ENCODE peak calls at places on chromosomes 12 and 14, in nine cellular contexts. One of them, this sample, is unnamed.

GRCh38 chr12:52643233-52644077 is 8.6 kb downstream of the KRT2 start:
- DNase-seq in activated naive CD4-positive, alpha-beta T cell treated with anti-CD3 and anti-CD28 coated beads for 36 hours: no peak
- DNase-seq in activated CD8-positive, alpha-beta memory T cell treated with anti-CD3 and anti-CD28 coated beads for 4 hours: no peak
- DNase-seq in HT-29: no peak
- DNase-seq in HEK293T: no peak
- DNase-seq in tibial nerve: no peak
- DNase-seq in activated T-helper 1 cell treated with anti-CD3 and anti-CD28 coated beads, Interleukin-12 subunit alpha, Interleukin-12 subunit beta, Interleukin-2, Interleukin-4 antibody, amounts not matched to agents 30 ng/mL and 10 ng/mL and 1 ng/mL, durations not matched to agents 14 hours and 24 hours and 36 hours: no peak
- DNase-seq in stimulated activated CD8-positive, alpha-beta memory T cell treated with anti-CD3 and anti-CD28 coated beads, Interleukin-4, amount 100 ng/mL, for 24 hours: no peak
- DNase-seq in pancreas: no peak
- DNase-seq in this sample: no peak

GRCh38 chr14:71692496-71692895 is 239.7 kb upstream of the RGS6 start:
- DNase-seq in activated naive CD4-positive, alpha-beta T cell treated with anti-CD3 and anti-CD28 coated beads for 36 hours: no peak
- DNase-seq in activated CD8-positive, alpha-beta memory T cell treated with anti-CD3 and anti-CD28 coated beads for 4 hours: no peak
- DNase-seq in HT-29: no peak
- DNase-seq in HEK293T: no peak
- DNase-seq in tibial nerve: no peak
- DNase-seq in activated T-helper 1 cell treated with anti-CD3 and anti-CD28 coated beads, Interleukin-12 subunit alpha, Interleukin-12 subunit beta, Interleukin-2, Interleukin-4 antibody, amounts not matched to agents 30 ng/mL and 10 ng/mL and 1 ng/mL, durations not matched to agents 14 hours and 24 hours and 36 hours: no peak
- DNase-seq in stimulated activated CD8-positive, alpha-beta memory T cell treated with anti-CD3 and anti-CD28 coated beads, Interleukin-4, amount 100 ng/mL, for 24 hours: no peak
- DNase-seq in pancreas: no peak
- DNase-seq in this sample: peak

GRCh38 chr14:26598672-26599131 is 869 bp upstream of the NOVA1 start:
- DNase-seq in activated naive CD4-positive, alpha-beta T cell treated with anti-CD3 and anti-CD28 coated beads for 36 hours: no peak
- DNase-seq in activated CD8-positive, alpha-beta memory T cell treated with anti-CD3 and anti-CD28 coated beads for 4 hours: no peak
- DNase-seq in HT-29: no peak
- DNase-seq in HEK293T: peak
- DNase-seq in tibial nerve: no peak
- DNase-seq in activated T-helper 1 cell treated with anti-CD3 and anti-CD28 coated beads, Interleukin-12 subunit alpha, Interleukin-12 subunit beta, Interleukin-2, Interleukin-4 antibody, amounts not matched to agents 30 ng/mL and 10 ng/mL and 1 ng/mL, durations not matched to agents 14 hours and 24 hours and 36 hours: no peak
- DNase-seq in stimulated activated CD8-positive, alpha-beta memory T cell treated with anti-CD3 and anti-CD28 coated beads, Interleukin-4, amount 100 ng/mL, for 24 hours: no peak
- DNase-seq in pancreas: no peak
- DNase-seq in this sample: no peak

GRCh38 chr12:113097716-113098427 is 37.7 kb downstream of the RASAL1 start:
- DNase-seq in activated naive CD4-positive, alpha-beta T cell treated with anti-CD3 and anti-CD28 coated beads for 36 hours: no peak
- DNase-seq in activated CD8-positive, alpha-beta memory T cell treated with anti-CD3 and anti-CD28 coated beads for 4 hours: no peak
- DNase-seq in HT-29: no peak
- DNase-seq in HEK293T: no peak
- DNase-seq in tibial nerve: peak
- DNase-seq in activated T-helper 1 cell treated with anti-CD3 and anti-CD28 coated beads, Interleukin-12 subunit alpha, Interleukin-12 subunit beta, Interleukin-2, Interleukin-4 antibody, amounts not matched to agents 30 ng/mL and 10 ng/mL and 1 ng/mL, durations not matched to agents 14 hours and 24 hours and 36 hours: no peak
- DNase-seq in stimulated activated CD8-positive, alpha-beta memory T cell treated with anti-CD3 and anti-CD28 coated beads, Interleukin-4, amount 100 ng/mL, for 24 hours: no peak
- DNase-seq in pancreas: peak
- DNase-seq in this sample: peak

GRCh38 chr14:67622675-67623074 is 3.0 kb downstream of the ARG2 start:
- DNase-seq in activated naive CD4-positive, alpha-beta T cell treated with anti-CD3 and anti-CD28 coated beads for 36 hours: peak
- DNase-seq in activated CD8-positive, alpha-beta memory T cell treated with anti-CD3 and anti-CD28 coated beads for 4 hours: no peak
- DNase-seq in HT-29: no peak
- DNase-seq in HEK293T: peak
- DNase-seq in tibial nerve: no peak
- DNase-seq in activated T-helper 1 cell treated with anti-CD3 and anti-CD28 coated beads, Interleukin-12 subunit alpha, Interleukin-12 subunit beta, Interleukin-2, Interleukin-4 antibody, amounts not matched to agents 30 ng/mL and 10 ng/mL and 1 ng/mL, durations not matched to agents 14 hours and 24 hours and 36 hours: no peak
- DNase-seq in stimulated activated CD8-positive, alpha-beta memory T cell treated with anti-CD3 and anti-CD28 coated beads, Interleukin-4, amount 100 ng/mL, for 24 hours: no peak
- DNase-seq in pancreas: no peak
- DNase-seq in this sample: peak

GRCh38 chr14:76918751-76919421 is 92.7 kb downstream of the LRRC74A start:
- DNase-seq in activated naive CD4-positive, alpha-beta T cell treated with anti-CD3 and anti-CD28 coated beads for 36 hours: peak
- DNase-seq in activated CD8-positive, alpha-beta memory T cell treated with anti-CD3 and anti-CD28 coated beads for 4 hours: no peak
- DNase-seq in HT-29: peak
- DNase-seq in HEK293T: peak
- DNase-seq in tibial nerve: peak
- DNase-seq in activated T-helper 1 cell treated with anti-CD3 and anti-CD28 coated beads, Interleukin-12 subunit alpha, Interleukin-12 subunit beta, Interleukin-2, Interleukin-4 antibody, amounts not matched to agents 30 ng/mL and 10 ng/mL and 1 ng/mL, durations not matched to agents 14 hours and 24 hours and 36 hours: no peak
- DNase-seq in stimulated activated CD8-positive, alpha-beta memory T cell treated with anti-CD3 and anti-CD28 coated beads, Interleukin-4, amount 100 ng/mL, for 24 hours: no peak
- DNase-seq in pancreas: peak
- DNase-seq in this sample: peak

GRCh38 chr12:93793007-93793406 is 115.8 kb downstream of the CRADD start:
- DNase-seq in activated naive CD4-positive, alpha-beta T cell treated with anti-CD3 and anti-CD28 coated beads for 36 hours: no peak
- DNase-seq in activated CD8-positive, alpha-beta memory T cell treated with anti-CD3 and anti-CD28 coated beads for 4 hours: no peak
- DNase-seq in HT-29: no peak
- DNase-seq in HEK293T: no peak
- DNase-seq in tibial nerve: no peak
- DNase-seq in activated T-helper 1 cell treated with anti-CD3 and anti-CD28 coated beads, Interleukin-12 subunit alpha, Interleukin-12 subunit beta, Interleukin-2, Interleukin-4 antibody, amounts not matched to agents 30 ng/mL and 10 ng/mL and 1 ng/mL, durations not matched to agents 14 hours and 24 hours and 36 hours: no peak
- DNase-seq in stimulated activated CD8-positive, alpha-beta memory T cell treated with anti-CD3 and anti-CD28 coated beads, Interleukin-4, amount 100 ng/mL, for 24 hours: no peak
- DNase-seq in pancreas: no peak
- DNase-seq in this sample: no peak

GRCh38 chr14:90518075-90518940 is 121.5 kb downstream of the CALM1 start:
- DNase-seq in activated naive CD4-positive, alpha-beta T cell treated with anti-CD3 and anti-CD28 coated beads for 36 hours: no peak
- DNase-seq in activated CD8-positive, alpha-beta memory T cell treated with anti-CD3 and anti-CD28 coated beads for 4 hours: no peak
- DNase-seq in HT-29: no peak
- DNase-seq in HEK293T: no peak
- DNase-seq in tibial nerve: no peak
- DNase-seq in activated T-helper 1 cell treated with anti-CD3 and anti-CD28 coated beads, Interleukin-12 subunit alpha, Interleukin-12 subunit beta, Interleukin-2, Interleukin-4 antibody, amounts not matched to agents 30 ng/mL and 10 ng/mL and 1 ng/mL, durations not matched to agents 14 hours and 24 hours and 36 hours: no peak
- DNase-seq in stimulated activated CD8-positive, alpha-beta memory T cell treated with anti-CD3 and anti-CD28 coated beads, Interleukin-4, amount 100 ng/mL, for 24 hours: no peak
- DNase-seq in pancreas: no peak
- DNase-seq in this sample: no peak

GRCh38 chr12:92784795-92785562 is 82.2 kb downstream of the PLEKHG7 start:
- DNase-seq in activated naive CD4-positive, alpha-beta T cell treated with anti-CD3 and anti-CD28 coated beads for 36 hours: peak
- DNase-seq in activated CD8-positive, alpha-beta memory T cell treated with anti-CD3 and anti-CD28 coated beads for 4 hours: no peak
- DNase-seq in HT-29: peak
- DNase-seq in HEK293T: peak
- DNase-seq in tibial nerve: no peak
- DNase-seq in activated T-helper 1 cell treated with anti-CD3 and anti-CD28 coated beads, Interleukin-12 subunit alpha, Interleukin-12 subunit beta, Interleukin-2, Interleukin-4 antibody, amounts not matched to agents 30 ng/mL and 10 ng/mL and 1 ng/mL, durations not matched to agents 14 hours and 24 hours and 36 hours: peak
- DNase-seq in stimulated activated CD8-positive, alpha-beta memory T cell treated with anti-CD3 and anti-CD28 coated beads, Interleukin-4, amount 100 ng/mL, for 24 hours: no peak
- DNase-seq in pancreas: peak
- DNase-seq in this sample: peak

GRCh38 chr12:4440187-4440941 is 5.3 kb downstream of the FGF6 start:
- DNase-seq in activated naive CD4-positive, alpha-beta T cell treated with anti-CD3 and anti-CD28 coated beads for 36 hours: no peak
- DNase-seq in activated CD8-positive, alpha-beta memory T cell treated with anti-CD3 and anti-CD28 coated beads for 4 hours: no peak
- DNase-seq in HT-29: no peak
- DNase-seq in HEK293T: no peak
- DNase-seq in tibial nerve: no peak
- DNase-seq in activated T-helper 1 cell treated with anti-CD3 and anti-CD28 coated beads, Interleukin-12 subunit alpha, Interleukin-12 subunit beta, Interleukin-2, Interleukin-4 antibody, amounts not matched to agents 30 ng/mL and 10 ng/mL and 1 ng/mL, durations not matched to agents 14 hours and 24 hours and 36 hours: no peak
- DNase-seq in stimulated activated CD8-positive, alpha-beta memory T cell treated with anti-CD3 and anti-CD28 coated beads, Interleukin-4, amount 100 ng/mL, for 24 hours: no peak
- DNase-seq in pancreas: no peak
- DNase-seq in this sample: no peak

GRCh38 chr14:93954900-93955891 is 21.2 kb downstream of the ASB2 start:
- DNase-seq in activated naive CD4-positive, alpha-beta T cell treated with anti-CD3 and anti-CD28 coated beads for 36 hours: peak
- DNase-seq in activated CD8-positive, alpha-beta memory T cell treated with anti-CD3 and anti-CD28 coated beads for 4 hours: peak
- DNase-seq in HT-29: no peak
- DNase-seq in HEK293T: no peak
- DNase-seq in tibial nerve: no peak
- DNase-seq in activated T-helper 1 cell treated with anti-CD3 and anti-CD28 coated beads, Interleukin-12 subunit alpha, Interleukin-12 subunit beta, Interleukin-2, Interleukin-4 antibody, amounts not matched to agents 30 ng/mL and 10 ng/mL and 1 ng/mL, durations not matched to agents 14 hours and 24 hours and 36 hours: no peak
- DNase-seq in stimulated activated CD8-positive, alpha-beta memory T cell treated with anti-CD3 and anti-CD28 coated beads, Interleukin-4, amount 100 ng/mL, for 24 hours: no peak
- DNase-seq in pancreas: no peak
- DNase-seq in this sample: no peak

GRCh38 chr12:29070309-29070708 is 78.8 kb upstream of the FAR2 start:
- DNase-seq in activated naive CD4-positive, alpha-beta T cell treated with anti-CD3 and anti-CD28 coated beads for 36 hours: no peak
- DNase-seq in activated CD8-positive, alpha-beta memory T cell treated with anti-CD3 and anti-CD28 coated beads for 4 hours: no peak
- DNase-seq in HT-29: no peak
- DNase-seq in HEK293T: no peak
- DNase-seq in tibial nerve: no peak
- DNase-seq in activated T-helper 1 cell treated with anti-CD3 and anti-CD28 coated beads, Interleukin-12 subunit alpha, Interleukin-12 subunit beta, Interleukin-2, Interleukin-4 antibody, amounts not matched to agents 30 ng/mL and 10 ng/mL and 1 ng/mL, durations not matched to agents 14 hours and 24 hours and 36 hours: no peak
- DNase-seq in stimulated activated CD8-positive, alpha-beta memory T cell treated with anti-CD3 and anti-CD28 coated beads, Interleukin-4, amount 100 ng/mL, for 24 hours: no peak
- DNase-seq in pancreas: no peak
- DNase-seq in this sample: no peak

GRCh38 chr12:123931686-123932321 is 40.8 kb downstream of the CCDC92 start:
- DNase-seq in activated naive CD4-positive, alpha-beta T cell treated with anti-CD3 and anti-CD28 coated beads for 36 hours: peak
- DNase-seq in activated CD8-positive, alpha-beta memory T cell treated with anti-CD3 and anti-CD28 coated beads for 4 hours: peak
- DNase-seq in HT-29: no peak
- DNase-seq in HEK293T: no peak
- DNase-seq in tibial nerve: no peak
- DNase-seq in activated T-helper 1 cell treated with anti-CD3 and anti-CD28 coated beads, Interleukin-12 subunit alpha, Interleukin-12 subunit beta, Interleukin-2, Interleukin-4 antibody, amounts not matched to agents 30 ng/mL and 10 ng/mL and 1 ng/mL, durations not matched to agents 14 hours and 24 hours and 36 hours: no peak
- DNase-seq in stimulated activated CD8-positive, alpha-beta memory T cell treated with anti-CD3 and anti-CD28 coated beads, Interleukin-4, amount 100 ng/mL, for 24 hours: no peak
- DNase-seq in pancreas: no peak
- DNase-seq in this sample: no peak

GRCh38 chr12:109744991-109745942 is 31.6 kb downstream of the FAM222A start:
- DNase-seq in activated naive CD4-positive, alpha-beta T cell treated with anti-CD3 and anti-CD28 coated beads for 36 hours: no peak
- DNase-seq in activated CD8-positive, alpha-beta memory T cell treated with anti-CD3 and anti-CD28 coated beads for 4 hours: no peak
- DNase-seq in HT-29: no peak
- DNase-seq in HEK293T: no peak
- DNase-seq in tibial nerve: no peak
- DNase-seq in activated T-helper 1 cell treated with anti-CD3 and anti-CD28 coated beads, Interleukin-12 subunit alpha, Interleukin-12 subunit beta, Interleukin-2, Interleukin-4 antibody, amounts not matched to agents 30 ng/mL and 10 ng/mL and 1 ng/mL, durations not matched to agents 14 hours and 24 hours and 36 hours: no peak
- DNase-seq in stimulated activated CD8-positive, alpha-beta memory T cell treated with anti-CD3 and anti-CD28 coated beads, Interleukin-4, amount 100 ng/mL, for 24 hours: no peak
- DNase-seq in pancreas: peak
- DNase-seq in this sample: no peak

GRCh38 chr12:46376579-46376978 is 4.0 kb upstream of the SLC38A2 start:
- DNase-seq in activated naive CD4-positive, alpha-beta T cell treated with anti-CD3 and anti-CD28 coated beads for 36 hours: no peak
- DNase-seq in activated CD8-positive, alpha-beta memory T cell treated with anti-CD3 and anti-CD28 coated beads for 4 hours: no peak
- DNase-seq in HT-29: no peak
- DNase-seq in HEK293T: no peak
- DNase-seq in tibial nerve: no peak
- DNase-seq in activated T-helper 1 cell treated with anti-CD3 and anti-CD28 coated beads, Interleukin-12 subunit alpha, Interleukin-12 subunit beta, Interleukin-2, Interleukin-4 antibody, amounts not matched to agents 30 ng/mL and 10 ng/mL and 1 ng/mL, durations not matched to agents 14 hours and 24 hours and 36 hours: no peak
- DNase-seq in stimulated activated CD8-positive, alpha-beta memory T cell treated with anti-CD3 and anti-CD28 coated beads, Interleukin-4, amount 100 ng/mL, for 24 hours: no peak
- DNase-seq in pancreas: no peak
- DNase-seq in this sample: no peak

GRCh38 chr14:95248422-95248821 is 71.3 kb downstream of the CLMN start:
- DNase-seq in activated naive CD4-positive, alpha-beta T cell treated with anti-CD3 and anti-CD28 coated beads for 36 hours: no peak
- DNase-seq in activated CD8-positive, alpha-beta memory T cell treated with anti-CD3 and anti-CD28 coated beads for 4 hours: no peak
- DNase-seq in HT-29: no peak
- DNase-seq in HEK293T: no peak
- DNase-seq in tibial nerve: no peak
- DNase-seq in activated T-helper 1 cell treated with anti-CD3 and anti-CD28 coated beads, Interleukin-12 subunit alpha, Interleukin-12 subunit beta, Interleukin-2, Interleukin-4 antibody, amounts not matched to agents 30 ng/mL and 10 ng/mL and 1 ng/mL, durations not matched to agents 14 hours and 24 hours and 36 hours: no peak
- DNase-seq in stimulated activated CD8-positive, alpha-beta memory T cell treated with anti-CD3 and anti-CD28 coated beads, Interleukin-4, amount 100 ng/mL, for 24 hours: no peak
- DNase-seq in pancreas: no peak
- DNase-seq in this sample: no peak

GRCh38 chr12:13523926-13524325 is 327.4 kb downstream of the EMP1 start:
- DNase-seq in activated naive CD4-positive, alpha-beta T cell treated with anti-CD3 and anti-CD28 coated beads for 36 hours: no peak
- DNase-seq in activated CD8-positive, alpha-beta memory T cell treated with anti-CD3 and anti-CD28 coated beads for 4 hours: no peak
- DNase-seq in HT-29: no peak
- DNase-seq in HEK293T: no peak
- DNase-seq in tibial nerve: no peak
- DNase-seq in activated T-helper 1 cell treated with anti-CD3 and anti-CD28 coated beads, Interleukin-12 subunit alpha, Interleukin-12 subunit beta, Interleukin-2, Interleukin-4 antibody, amounts not matched to agents 30 ng/mL and 10 ng/mL and 1 ng/mL, durations not matched to agents 14 hours and 24 hours and 36 hours: no peak
- DNase-seq in stimulated activated CD8-positive, alpha-beta memory T cell treated with anti-CD3 and anti-CD28 coated beads, Interleukin-4, amount 100 ng/mL, for 24 hours: no peak
- DNase-seq in pancreas: no peak
- DNase-seq in this sample: no peak

GRCh38 chr12:62632521-62632920 is 165.9 kb downstream of the MON2 start:
- DNase-seq in activated naive CD4-positive, alpha-beta T cell treated with anti-CD3 and anti-CD28 coated beads for 36 hours: no peak
- DNase-seq in activated CD8-positive, alpha-beta memory T cell treated with anti-CD3 and anti-CD28 coated beads for 4 hours: no peak
- DNase-seq in HT-29: peak
- DNase-seq in HEK293T: no peak
- DNase-seq in tibial nerve: peak
- DNase-seq in activated T-helper 1 cell treated with anti-CD3 and anti-CD28 coated beads, Interleukin-12 subunit alpha, Interleukin-12 subunit beta, Interleukin-2, Interleukin-4 antibody, amounts not matched to agents 30 ng/mL and 10 ng/mL and 1 ng/mL, durations not matched to agents 14 hours and 24 hours and 36 hours: no peak
- DNase-seq in stimulated activated CD8-positive, alpha-beta memory T cell treated with anti-CD3 and anti-CD28 coated beads, Interleukin-4, amount 100 ng/mL, for 24 hours: peak
- DNase-seq in pancreas: peak
- DNase-seq in this sample: peak

GRCh38 chr12:108419949-108420348 is 80.8 kb upstream of the CMKLR1 start:
- DNase-seq in activated naive CD4-positive, alpha-beta T cell treated with anti-CD3 and anti-CD28 coated beads for 36 hours: no peak
- DNase-seq in activated CD8-positive, alpha-beta memory T cell treated with anti-CD3 and anti-CD28 coated beads for 4 hours: no peak
- DNase-seq in HT-29: no peak
- DNase-seq in HEK293T: no peak
- DNase-seq in tibial nerve: no peak
- DNase-seq in activated T-helper 1 cell treated with anti-CD3 and anti-CD28 coated beads, Interleukin-12 subunit alpha, Interleukin-12 subunit beta, Interleukin-2, Interleukin-4 antibody, amounts not matched to agents 30 ng/mL and 10 ng/mL and 1 ng/mL, durations not matched to agents 14 hours and 24 hours and 36 hours: no peak
- DNase-seq in stimulated activated CD8-positive, alpha-beta memory T cell treated with anti-CD3 and anti-CD28 coated beads, Interleukin-4, amount 100 ng/mL, for 24 hours: no peak
- DNase-seq in pancreas: no peak
- DNase-seq in this sample: no peak

GRCh38 chr14:100592461-100592871 is 5.2 kb upstream of the BEGAIN start:
- DNase-seq in activated naive CD4-positive, alpha-beta T cell treated with anti-CD3 and anti-CD28 coated beads for 36 hours: no peak
- DNase-seq in activated CD8-positive, alpha-beta memory T cell treated with anti-CD3 and anti-CD28 coated beads for 4 hours: no peak
- DNase-seq in HT-29: no peak
- DNase-seq in HEK293T: no peak
- DNase-seq in tibial nerve: no peak
- DNase-seq in activated T-helper 1 cell treated with anti-CD3 and anti-CD28 coated beads, Interleukin-12 subunit alpha, Interleukin-12 subunit beta, Interleukin-2, Interleukin-4 antibody, amounts not matched to agents 30 ng/mL and 10 ng/mL and 1 ng/mL, durations not matched to agents 14 hours and 24 hours and 36 hours: no peak
- DNase-seq in stimulated activated CD8-positive, alpha-beta memory T cell treated with anti-CD3 and anti-CD28 coated beads, Interleukin-4, amount 100 ng/mL, for 24 hours: no peak
- DNase-seq in pancreas: no peak
- DNase-seq in this sample: no peak

This sample was measured in AG08396.